ENCODE peak calls at places on chromosomes 12 and 14, in five cellular contexts. Y, I, D, S and A are unnamed samples.

GRCh38 chr12:22971771-22972191 is 346.8 kb downstream of the ETNK1 start:
- DNase-seq in Y (no peak), I (no peak), D (no peak), S (no peak), A (no peak)

GRCh38 chr12:14651371-14651770 is 45.0 kb downstream of the GUCY2C start:
- DNase-seq in Y (no peak), I (no peak), D (no peak), S (no peak), A (no peak)

GRCh38 chr12:62879691-62880090 is 55.3 kb downstream of the PPM1H start:
- DNase-seq in Y (no peak), I (no peak), D (no peak), S (no peak), A (no peak)

GRCh38 chr12:128734391-128734790 is 89.4 kb downstream of the SLC15A4 start:
- DNase-seq in Y (no peak), I (no peak), D (no peak), S (no peak), A (no peak)

GRCh38 chr12:13547283-13547682 is 350.8 kb downstream of the EMP1 start:
- DNase-seq in Y (no peak), I (no peak), D (no peak), S (no peak), A (no peak)

GRCh38 chr12:108526482-108527234 is 11.6 kb downstream of the FICD start:
- DNase-seq in Y (no peak), I (no peak), D (no peak), S (no peak), A (no peak)

GRCh38 chr12:131024026-131024425 is 70.3 kb downstream of the ADGRD1 start:
- DNase-seq in Y (no peak), I (no peak), D (no peak), S (no peak), A (no peak)

GRCh38 chr12:47885012-47885501 is 19.7 kb downstream of the VDR start:
- DNase-seq in Y (peak; percentile 41), I (no peak), D (no peak), S (no peak), A (peak; percentile 71)

GRCh38 chr14:36161781-36162180 is 14.7 kb downstream of the PTCSC3 start:
- DNase-seq in Y (no peak), I (no peak), D (no peak), S (no peak), A (no peak)

GRCh38 chr14:91063119-91063518 is 2.7 kb upstream of the RPS6KA5 start:
- DNase-seq in Y (peak; percentile 70), I (no peak), D (no peak), S (no peak), A (peak; percentile 34)

GRCh38 chr12:76183459-76184186 is 99.1 kb upstream of the NAP1L1 start:
- DNase-seq in Y (no peak), I (no peak), D (no peak), S (no peak), A (peak; percentile 38)

GRCh38 chr12:13566286-13566685 is 369.8 kb downstream of the EMP1 start:
- DNase-seq in Y (no peak), I (no peak), D (no peak), S (no peak), A (no peak)

GRCh38 chr12:131511391-131511802 is 199.5 kb upstream of the SFSWAP start:
- DNase-seq in Y (peak; percentile 53), I (no peak), D (no peak), S (peak; percentile 20), A (peak; percentile 88)

GRCh38 chr12:88113871-88114270 is 28.0 kb downstream of the CEP290 start:
- DNase-seq in Y (no peak), I (no peak), D (no peak), S (no peak), A (no peak)

GRCh38 chr12:116384629-116385485 is 107.4 kb upstream of the MED13L start:
- DNase-seq in Y (no peak), I (no peak), D (no peak), S (no peak), A (peak; percentile 78)

GRCh38 chr12:51059086-51059485 is 11.0 kb downstream of the LETMD1 start:
- DNase-seq in Y (no peak), I (no peak), D (no peak), S (no peak), A (no peak)

GRCh38 chr12:48286665-48287064 is 64.1 kb downstream of the ZNF641 start:
- DNase-seq in Y (no peak), I (no peak), D (no peak), S (no peak), A (no peak)